ENCODE peak calls at places on chromosomes 11 and 22, in six cellular contexts. P, B, S, I, Q and M are unnamed samples.

GRCh38 chr11:119409731-119410130 is 13.2 kb downstream of the THY1 start:
- DNase-seq in I (no peak), P (no peak), S (no peak), B (no peak), Q (no peak), M (no peak)

GRCh38 chr22:49164773-49165320 is 662.8 kb downstream of the BRD1 start:
- DNase-seq in P (no peak), Q (no peak), I (no peak), B (no peak), S (no peak), M (no peak)

GRCh38 chr11:93997741-93998140 is 23.4 kb upstream of the HEPHL1 start:
- DNase-seq in P (no peak), Q (no peak), B (no peak), I (no peak), S (no peak), M (no peak)

GRCh38 chr22:50633771-50634170 is 5.8 kb upstream of the ARSA start:
- DNase-seq in P (no peak), I (no peak), Q (no peak), S (no peak), B (no peak), M (no peak)

GRCh38 chr11:8259316-8259995 is 4.2 kb downstream of the LMO1 start:
- DNase-seq in B (no peak), P (peak), Q (peak), I (no peak), S (no peak), M (no peak)

GRCh38 chr22:42692239-42693054 is 28.2 kb downstream of the A4GALT start:
- DNase-seq in I (no peak), P (no peak), S (no peak), Q (no peak), B (no peak), M (no peak)

GRCh38 chr11:69217276-69218105 is 61.8 kb downstream of the SMIM38 start:
- DNase-seq in B (no peak), S (peak), P (peak), I (peak), Q (peak), M (no peak)

GRCh38 chr11:76617553-76618265 is 52.8 kb downstream of the LRRC32 start:
- DNase-seq in I (no peak), Q (peak), S (no peak), P (peak), B (peak), M (no peak)

GRCh38 chr11:12064954-12065280 is 45.5 kb upstream of the MICAL2 start:
- DNase-seq in Q (peak), B (no peak), I (no peak), P (no peak), S (no peak), M (no peak)

GRCh38 chr11:61785837-61786402 is 6.5 kb downstream of the TMEM258 start:
- DNase-seq in Q (no peak), I (no peak), S (no peak), B (no peak), P (peak), M (no peak)

GRCh38 chr11:44564653-44565007 is 833 bp upstream of the CD82 start:
- DNase-seq in I (peak), P (peak), B (peak), S (no peak), Q (peak), M (no peak)

GRCh38 chr11:7060828-7061227 is 28.0 kb upstream of the RBMXL2 start:
- DNase-seq in I (no peak), P (no peak), Q (no peak), B (peak), S (no peak), M (no peak)

GRCh38 chr22:42887523-42888507 is 30.7 kb upstream of the ARFGAP3 start:
- DNase-seq in Q (no peak), P (no peak), B (no peak), S (peak), I (no peak), M (no peak)

GRCh38 chr22:45239378-45240136 is 1.1 kb downstream of the KIAA0930 start:
- DNase-seq in B (no peak), Q (no peak), S (no peak), P (no peak), I (no peak), M (no peak)

GRCh38 chr11:119478711-119479285 is 55.8 kb upstream of the THY1 start:
- DNase-seq in I (peak), P (no peak), B (no peak), Q (peak), S (no peak), M (no peak)

GRCh38 chr11:69095300-69095699 is 46.6 kb downstream of the TPCN2 start:
- DNase-seq in Q (no peak), I (no peak), S (no peak), P (no peak), B (no peak), M (no peak)

GRCh38 chr11:116234989-116235567 is 537.7 kb downstream of the BUD13 start:
- DNase-seq in Q (no peak), B (no peak), I (no peak), P (no peak), S (no peak), M (no peak)

GRCh38 chr11:79406376-79406775 is 34.5 kb downstream of the TENM4 start:
- DNase-seq in Q (no peak), I (no peak), B (no peak), S (no peak), P (no peak), M (no peak)

GRCh38 chr11:133947298-133947905 is 9.4 kb downstream of the IGSF9B start:
- DNase-seq in S (no peak), P (no peak), B (peak), Q (no peak), I (no peak), M (peak)

GRCh38 chr11:83456075-83456474 is 169.9 kb upstream of the CCDC90B start:
- DNase-seq in P (no peak), Q (no peak), S (no peak), B (no peak), I (no peak), M (peak)

GRCh38 chr22:48498526-48499331 is 1328.9 kb downstream of the BRD1 start:
- DNase-seq in S (no peak), B (no peak), I (no peak), P (no peak), Q (no peak), M (no peak)

GRCh38 chr22:19819911-19820879 is 34.5 kb downstream of the GNB1L start:
- DNase-seq in B (no peak), S (no peak), P (peak), Q (no peak), I (no peak), M (no peak)

GRCh38 chr11:47750725-47751124 is 16.4 kb downstream of the FNBP4 start:
- DNase-seq in Q (no peak), S (no peak), I (no peak), B (no peak), P (no peak), M (no peak)

GRCh38 chr11:35003658-35004057 is 87.2 kb downstream of the PDHX start:
- DNase-seq in I (no peak), Q (no peak), P (no peak), B (no peak), S (no peak), M (no peak)

GRCh38 chr11:64789331-64790204 is 11.2 kb upstream of the SF1 start:
- DNase-seq in P (peak), I (no peak), Q (no peak), B (no peak), S (no peak), M (no peak)

GRCh38 chr11:130124096-130124495 is 35.5 kb upstream of the ST14 start:
- DNase-seq in I (no peak), Q (peak), B (peak), S (no peak), P (peak), M (no peak)

GRCh38 chr11:77044356-77044755 is 10.2 kb downstream of the B3GNT6 start:
- DNase-seq in P (no peak), Q (no peak), I (no peak), S (no peak), B (no peak), M (no peak)

GRCh38 chr11:26326793-26327400 is 5.0 kb upstream of the ANO3 start:
- DNase-seq in S (no peak), P (no peak), B (no peak), I (no peak), Q (no peak), M (no peak)

GRCh38 chr22:31870890-31871289 is 73.4 kb upstream of the YWHAH start:
- DNase-seq in S (peak), I (peak), B (peak), P (no peak), Q (no peak), M (no peak)

GRCh38 chr22:33083212-33083611 is 25.0 kb upstream of the SYN3 start:
- DNase-seq in I (no peak), S (no peak), Q (no peak), P (no peak), B (no peak), M (no peak)

GRCh38 chr22:33076368-33076767 is 18.2 kb upstream of the SYN3 start:
- DNase-seq in I (no peak), P (no peak), S (no peak), Q (no peak), B (peak), M (no peak)

DNA sequence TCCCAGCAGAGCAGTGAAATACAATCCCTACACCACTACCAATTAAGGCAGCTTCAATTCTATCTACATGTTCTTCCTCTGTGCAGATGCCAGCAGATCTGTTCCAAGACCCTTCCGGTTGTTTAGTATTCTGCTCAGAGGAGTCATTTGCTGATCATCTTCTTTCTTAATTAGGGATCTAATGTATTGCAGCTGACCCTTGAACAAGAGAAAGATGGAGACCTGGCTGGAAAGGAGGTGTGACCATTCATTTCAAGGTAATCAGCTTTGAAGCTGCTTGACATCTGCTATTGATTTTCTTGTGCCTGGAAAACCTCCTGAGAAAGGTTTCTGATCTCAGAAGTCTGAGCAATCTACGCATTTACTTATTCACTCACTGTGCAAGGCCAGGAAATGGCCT is 24.0 kb upstream of the SYN3 start:
- DNase-seq in S (no peak), Q (no peak), B (no peak), P (no peak), I (no peak), M (no peak)
- TF ChIP-seq CTCF in S (no peak), Q (no peak), B (no peak), P (no peak), I (no peak), M (no peak)

DNA sequence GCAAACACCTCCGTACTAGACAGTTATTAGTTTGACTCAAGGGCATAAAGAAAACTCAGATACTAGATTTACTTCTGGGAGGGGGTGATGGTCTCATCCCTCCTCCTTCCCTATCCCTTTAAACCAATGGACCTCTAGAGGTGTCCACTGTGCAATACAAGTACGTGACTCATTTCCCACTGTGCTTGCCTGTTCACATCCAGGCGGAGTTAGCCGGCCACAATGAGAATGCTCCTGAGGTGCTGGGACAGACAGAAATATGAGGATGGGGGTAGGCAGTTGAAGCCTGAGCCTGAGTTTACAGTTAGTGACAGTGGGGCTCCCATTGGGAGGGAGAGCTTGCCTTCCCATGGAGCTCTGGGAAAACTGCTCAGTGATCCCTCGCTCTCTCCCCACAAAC is 8.4 kb upstream of the PMM1 start:
- DNase-seq in P (no peak), Q (no peak), B (peak), S (no peak), I (no peak), M (no peak)
- TF ChIP-seq CTCF in P (no peak), Q (no peak), B (no peak), S (no peak), I (no peak), M (no peak)

DNA sequence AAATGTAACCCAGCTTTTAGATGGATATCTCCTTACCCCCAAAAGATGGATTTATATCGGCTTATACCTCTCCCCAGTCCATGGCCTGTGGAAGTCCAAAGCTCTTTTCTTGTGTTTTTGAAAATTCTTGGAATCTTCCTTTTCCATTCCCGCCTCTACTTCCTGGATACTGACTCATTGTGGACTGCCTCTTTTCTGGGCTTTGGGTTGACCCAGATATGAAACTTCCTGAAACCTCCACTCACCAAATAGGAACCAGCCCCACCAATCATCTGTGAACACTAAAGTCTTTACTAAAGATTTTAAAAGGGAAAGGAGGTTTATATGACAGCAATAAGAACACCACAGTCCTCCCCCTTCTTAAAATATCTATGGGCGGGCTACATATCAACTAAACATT is 163.4 kb upstream of the SYN3 start:
- DNase-seq in B (no peak), S (no peak), Q (no peak), I (no peak), P (no peak), M (no peak)
- TF ChIP-seq CTCF in B (no peak), S (no peak), Q (no peak), I (no peak), P (no peak), M (no peak)

DNA sequence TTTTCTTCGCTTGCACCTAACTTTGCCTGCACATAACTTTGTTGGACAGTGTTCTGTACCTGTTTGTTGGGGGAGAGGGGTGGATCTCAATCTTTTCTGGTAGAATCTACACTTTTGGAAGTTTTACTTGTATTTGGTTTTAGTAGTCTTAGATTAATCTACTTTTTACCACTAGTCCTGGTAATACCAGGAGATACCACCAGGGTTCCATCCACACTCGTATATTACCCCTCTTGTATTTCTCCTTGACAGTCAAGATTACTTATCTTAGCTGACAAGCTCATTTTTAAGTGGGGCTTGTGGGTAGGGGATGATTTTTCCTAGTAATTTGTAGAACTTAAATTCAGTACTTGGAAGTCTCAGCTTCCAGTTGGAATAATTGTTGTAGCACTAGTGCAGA is 37.3 kb upstream of the TECTA start:
- DNase-seq in P (no peak), B (no peak), I (no peak), Q (no peak), S (no peak), M (no peak)
- TF ChIP-seq CTCF in P (no peak), B (peak), I (no peak), Q (peak), S (no peak), M (peak)

GRCh38 chr11:120564573-120565301 is 53.2 kb downstream of the GRIK4 start:
- DNase-seq in B (peak), Q (no peak), S (no peak), I (no peak), P (no peak), M (peak)
- TF ChIP-seq CTCF in B (peak), Q (no peak), S (no peak), I (no peak), P (no peak), M (peak)